ENCODE peak calls at places on chromosome 15, in five cellular contexts. M, C, L, Q and Z are unnamed samples.
A peak's percentile ranks its signal among the peaks of the same experiment; 100 is the strongest.

GRCh38 chr15:56913241-56913640 is 5.2 kb upstream of the TCF12 start:
- DNase-seq in Q (no peak), C (no peak), L (no peak), M (no peak), Z (no peak)

GRCh38 chr15:78061963-78062427 is 15.5 kb downstream of the TBC1D2B start:
- DNase-seq in M (no peak), L (peak; percentile 37), Q (no peak), C (no peak), Z (peak; percentile 61)

GRCh38 chr15:79329186-79329611 is 18.3 kb downstream of the TMED3 start:
- DNase-seq in L (peak; percentile 9), M (no peak), Q (no peak), C (no peak), Z (no peak)

GRCh38 chr15:52006702-52007340 is 12.2 kb upstream of the MAPK6 start:
- DNase-seq in Q (peak; percentile 62), L (no peak), M (no peak), C (no peak), Z (no peak)

GRCh38 chr15:47987461-47987860 is 133.3 kb upstream of the SLC24A5 start:
- DNase-seq in C (no peak), M (no peak), Q (no peak), L (no peak), Z (no peak)

GRCh38 chr15:26970712-26971210 is at the start of gene GABRG3:
- DNase-seq in Q (no peak), L (peak; percentile 44), C (peak; percentile 71), M (no peak), Z (no peak)

GRCh38 chr15:54481819-54482218 is 503.6 kb downstream of the UNC13C start:
- DNase-seq in C (no peak), Q (no peak), L (no peak), M (no peak), Z (no peak)

GRCh38 chr15:74138642-74139041 is 8.3 kb downstream of the ISLR2 start:
- DNase-seq in L (no peak), Q (no peak), C (no peak), M (no peak), Z (no peak)

GRCh38 chr15:90873488-90873997 is 5.2 kb downstream of the FURIN start:
- DNase-seq in C (no peak), Q (no peak), L (no peak), M (no peak), Z (no peak)

GRCh38 chr15:90871097-90871715 is 2.8 kb downstream of the FURIN start:
- DNase-seq in M (no peak), Q (no peak), C (no peak), L (peak; percentile 76), Z (peak; percentile 41)

GRCh38 chr15:90871716-90872480 is 3.5 kb downstream of the FURIN start:
- DNase-seq in Q (no peak), C (no peak), L (peak; percentile 63), M (no peak), Z (peak; percentile 42)

GRCh38 chr15:90873998-90874605 is 5.7 kb downstream of the FURIN start:
- DNase-seq in Q (peak; percentile 90), M (no peak), L (peak; percentile 85), C (no peak), Z (peak; percentile 41)

GRCh38 chr15:90872481-90873184 is 4.2 kb downstream of the FURIN start:
- DNase-seq in L (peak; percentile 68), Q (no peak), C (no peak), M (no peak), Z (no peak)
- H3K4me1 ChIP-seq in L (peaks cover 55% of the 10 kb centered on the region), Q (peaks cover 61% of the 10 kb centered on the region), C (peaks cover 35% of the 10 kb centered on the region), M (peaks cover 49% of the 10 kb centered on the region), Z (peaks cover 17% of the 10 kb centered on the region)

DNA sequence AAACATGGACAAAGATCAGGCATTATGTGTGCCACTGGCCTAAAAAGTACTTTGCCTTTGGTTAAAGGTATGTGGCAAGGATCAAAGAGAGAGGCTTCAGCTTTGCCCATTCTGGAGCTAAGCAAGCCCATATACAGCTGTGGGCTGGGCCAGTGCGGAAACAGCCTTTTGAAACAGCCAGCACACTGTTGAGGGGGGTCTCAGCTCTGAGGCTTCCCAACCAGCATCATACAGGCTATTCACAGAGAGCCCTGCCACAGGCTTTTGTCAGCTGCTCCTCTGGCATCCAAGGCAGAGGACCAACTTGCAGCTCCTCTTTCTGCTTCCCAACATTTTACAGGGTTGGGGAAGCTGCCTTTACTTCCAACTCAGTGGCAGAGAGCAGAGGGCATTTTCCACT is 63.2 kb upstream of the FOXB1 start:
- DNase-seq in L (no peak), M (no peak), C (no peak), Q (no peak), Z (no peak)
- H3K27me3 ChIP-seq in L (peaks cover 15% of the 10 kb centered on the region), M (peaks cover 17% of the 10 kb centered on the region), C (no peaks in the 10 kb centered on the region), Q (no peaks in the 10 kb centered on the region), Z (no peaks in the 10 kb centered on the region)

GRCh38 chr15:31362886-31363285 is 36.3 kb downstream of the KLF13 start:
- DNase-seq in M (no peak), Q (no peak), C (no peak), L (no peak), Z (no peak)

GRCh38 chr15:31366169-31366734 is 39.6 kb downstream of the KLF13 start:
- DNase-seq in L (no peak), M (no peak), C (no peak), Q (peak; percentile 74), Z (no peak)

GRCh38 chr15:31365655-31366127 is 39.1 kb downstream of the KLF13 start:
- DNase-seq in L (peak; percentile 93), Q (peak; percentile 98), C (peak; percentile 46), M (no peak), Z (peak; percentile 98)

GRCh38 chr15:31365032-31365654 is 38.5 kb downstream of the KLF13 start:
- DNase-seq in L (no peak), Q (no peak), M (no peak), C (no peak), Z (no peak)

GRCh38 chr15:31364301-31365031 is 37.8 kb downstream of the KLF13 start:
- DNase-seq in M (peak; percentile 94), C (no peak), L (no peak), Q (no peak), Z (peak; percentile 56)
- H3K4me1 ChIP-seq in M (peaks cover 72% of the 10 kb centered on the region), C (peaks cover 24% of the 10 kb centered on the region), L (peaks cover 56% of the 10 kb centered on the region), Q (peaks cover 100% of the 10 kb centered on the region), Z (peaks cover 46% of the 10 kb centered on the region)

DNA sequence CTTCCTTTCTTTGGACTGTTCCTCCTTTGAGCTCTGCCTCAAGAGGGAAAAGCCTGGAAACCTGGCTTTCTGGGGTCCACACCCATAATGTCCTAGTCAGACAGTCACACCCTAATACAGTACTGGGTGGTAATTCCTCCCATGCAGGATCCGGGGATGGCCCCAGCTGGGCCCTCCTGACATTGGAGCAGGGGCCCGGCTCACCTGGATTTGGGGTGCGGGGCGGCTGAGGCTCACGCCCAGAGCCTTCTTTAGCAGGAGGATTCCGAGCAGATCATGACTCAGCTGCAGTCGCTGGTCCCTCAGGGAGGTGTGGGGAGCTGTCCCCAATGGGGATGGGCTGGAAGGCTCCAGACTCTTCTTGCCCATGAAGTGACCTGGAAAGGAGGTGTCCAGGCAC is 1.0 kb downstream of the NMB start:
- DNase-seq in M (no peak), C (no peak), Q (no peak), L (no peak), Z (no peak)
- H3K27me3 ChIP-seq in M (no peaks in the 10 kb centered on the region), C (no peaks in the 10 kb centered on the region), Q (no peaks in the 10 kb centered on the region), L (no peaks in the 10 kb centered on the region), Z (no peaks in the 10 kb centered on the region)

GRCh38 chr15:69089258-69089657 is 71.2 kb upstream of the GLCE start:
- DNase-seq in C (no peak), M (no peak), Q (no peak), L (no peak), Z (no peak)
- H3K4me1 ChIP-seq in C (peaks cover 16% of the 10 kb centered on the region), M (peaks cover 26% of the 10 kb centered on the region), Q (no peaks in the 10 kb centered on the region), L (no peaks in the 10 kb centered on the region), Z (no peaks in the 10 kb centered on the region)